ENCODE peak calls at places on chromosomes 2 and 18, in four cellular contexts. X, G, H and J are unnamed samples.

GRCh38 chr18:78605255-78605654 is 374.4 kb upstream of the SALL3 start:
- DNase-seq in G (no peak), X (peak; percentile 14), H (no peak), J (no peak)

GRCh38 chr2:28322887-28323483 is 69.7 kb upstream of the FOSL2 start:
- DNase-seq in X (no peak), H (peak; percentile 62), G (no peak), J (no peak)

GRCh38 chr2:54768772-54769428 is 45.4 kb downstream of the EML6 start:
- DNase-seq in X (no peak), H (no peak), G (no peak), J (no peak)

GRCh38 chr2:144382848-144383247 is 137.1 kb downstream of the ZEB2 start:
- DNase-seq in H (peak; percentile 77), G (no peak), X (no peak), J (no peak)

GRCh38 chr2:197198890-197199289 is 111.7 kb downstream of the ANKRD44 start:
- DNase-seq in G (peak; percentile 63), H (no peak), X (no peak), J (no peak)

GRCh38 chr2:164928101-164928673 is 27.1 kb downstream of the SLC38A11 start:
- DNase-seq in H (no peak), X (no peak), G (no peak), J (no peak)

GRCh38 chr2:68458962-68459361 is 8.1 kb downstream of the FBXO48 start:
- DNase-seq in H (peak; percentile 51), G (no peak), X (no peak), J (no peak)

GRCh38 chr18:8264861-8265411 is 344.3 kb upstream of the RAB12 start:
- DNase-seq in G (no peak), X (no peak), H (peak; percentile 22), J (peak; percentile 7)

GRCh38 chr2:225041210-225041870 is 928 bp downstream of the DOCK10 start:
- DNase-seq in G (peak; percentile 57), H (peak; percentile 58), X (peak; percentile 38), J (peak; percentile 3)

GRCh38 chr2:188678921-188679320 is 295.3 kb upstream of the COL3A1 start:
- DNase-seq in H (peak; percentile 42), G (no peak), X (no peak), J (no peak)

GRCh38 chr2:141468746-141469145 is 662.1 kb downstream of the LRP1B start:
- DNase-seq in X (no peak), G (no peak), H (no peak), J (no peak)

GRCh38 chr2:30422437-30422805 is 24.6 kb upstream of the LCLAT1 start:
- DNase-seq in X (no peak), G (peak; percentile 53), H (no peak), J (no peak)

GRCh38 chr2:98647636-98648035 is 39.2 kb downstream of the UNC50 start:
- DNase-seq in X (no peak), G (no peak), H (no peak), J (no peak)

GRCh38 chr2:66435549-66435875 is 587 bp downstream of the MEIS1 start:
- DNase-seq in G (no peak), X (no peak), H (peak; percentile 38), J (peak; percentile 26)

GRCh38 chr2:151183072-151183580 is 78.5 kb downstream of the RBM43 start:
- DNase-seq in X (no peak), G (no peak), H (no peak), J (peak; percentile 16)

GRCh38 chr2:238945433-238946150 is 97.7 kb downstream of the TWIST2 start:
- DNase-seq in G (no peak), X (peak; percentile 88), H (peak; percentile 44), J (peak; percentile 52)

GRCh38 chr18:65936678-65937077 is 185.9 kb downstream of the CDH7 start:
- DNase-seq in G (no peak), H (no peak), X (no peak), J (no peak)
- TF ChIP-seq CTCF in G (no peak), H (peak; percentile 12), X (peak; percentile 25), J (no peak)

GRCh38 chr2:38932586-38932985 is 42.9 kb downstream of the ARHGEF33 start:
- DNase-seq in X (no peak), H (no peak), G (no peak), J (no peak)

GRCh38 chr2:38930600-38930999 is 40.9 kb downstream of the ARHGEF33 start:
- DNase-seq in X (no peak), H (no peak), G (no peak), J (no peak)

GRCh38 chr2:38933653-38934052 is 44.0 kb downstream of the ARHGEF33 start:
- DNase-seq in G (no peak), H (no peak), X (no peak), J (no peak)

GRCh38 chr2:38935568-38936172 is 46.0 kb downstream of the ARHGEF33 start:
- DNase-seq in X (no peak), H (peak; percentile 49), G (no peak), J (no peak)

DNA sequence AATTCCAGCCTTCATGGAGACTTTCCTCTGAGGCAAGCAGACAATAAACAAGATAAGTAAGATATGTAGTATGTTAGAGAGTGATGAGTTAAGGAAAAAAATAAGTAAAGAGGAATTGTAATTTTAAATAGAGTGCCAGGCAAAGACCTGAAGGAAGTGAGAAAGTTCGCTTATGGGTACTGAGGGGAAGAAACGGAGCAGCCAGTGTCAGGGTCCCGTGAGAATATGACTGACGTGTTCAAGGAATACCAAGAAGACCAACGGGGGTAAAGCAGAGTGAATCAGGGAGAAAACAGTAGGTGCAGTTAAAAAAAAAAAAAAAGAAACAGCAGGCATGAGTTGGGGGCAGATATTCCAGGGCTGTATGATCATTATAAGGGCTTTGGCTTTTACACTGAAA is 45.1 kb downstream of the ARHGEF33 start:
- DNase-seq in X (no peak), H (no peak), G (no peak), J (no peak)
- TF ChIP-seq CTCF in X (no peak), H (no peak), G (no peak), J (no peak)

GRCh38 chr18:76336241-76336640 is 158.8 kb downstream of the ZNF516 start:
- DNase-seq in X (no peak), G (no peak), H (no peak), J (no peak)
- TF ChIP-seq CTCF in X (no peak), G (no peak), H (no peak), J (no peak)

DNA sequence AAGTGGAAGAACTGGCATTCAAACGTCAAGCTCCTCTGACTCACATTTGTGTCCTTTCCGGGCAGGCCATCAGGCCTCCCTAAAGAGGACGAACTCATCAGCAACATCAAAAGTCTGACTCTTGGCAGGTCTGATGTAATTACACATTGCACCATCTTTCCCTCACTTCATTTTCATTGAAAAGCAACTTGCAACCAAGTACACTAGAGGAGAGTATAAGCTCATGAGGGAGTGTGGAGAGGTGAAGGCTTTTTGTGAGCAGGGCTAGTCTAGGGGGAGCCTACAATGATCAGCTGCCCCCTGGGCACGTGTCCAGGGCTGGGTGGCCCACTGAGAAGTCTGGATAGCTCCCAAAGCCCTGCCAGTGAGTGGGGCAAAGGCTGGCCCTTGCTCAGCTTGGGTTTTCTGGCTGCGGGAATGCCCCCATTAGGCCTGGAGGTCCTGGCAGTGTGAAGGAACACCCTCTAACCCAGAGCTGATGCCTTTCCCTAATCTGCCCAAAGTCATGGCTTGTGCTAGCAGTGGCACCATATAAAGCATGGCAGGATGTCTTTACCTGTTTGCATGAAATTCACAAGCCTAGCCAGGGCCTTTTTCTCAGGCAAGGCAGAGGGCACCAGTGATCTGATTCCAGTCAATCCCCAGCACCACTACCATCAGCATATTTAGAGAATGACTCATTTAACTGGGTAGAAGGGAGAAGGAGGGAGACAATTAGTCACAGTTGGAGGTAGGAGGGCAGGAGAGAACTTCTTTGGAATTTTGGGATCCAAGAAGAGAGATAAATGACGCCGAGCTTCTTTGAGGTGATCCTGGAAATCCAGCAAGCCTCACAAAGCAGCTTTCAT is 8.5 kb upstream of the DAW1 start:
- DNase-seq in X (peak; percentile 66), H (peak; percentile 77), G (no peak), J (no peak)
- TF ChIP-seq CTCF in X (no peak), H (peak; percentile 18), G (no peak), J (no peak)